ENCODE peak calls at places on chromosomes 1 and 21, in five cellular contexts. G is neuronal stem cell, S is Karpas-422, H is endothelial cell of umbilical vein, K is DND-41. L is an unnamed sample.

GRCh38 chr1:85421179-85421578 is 43.8 kb downstream of the DDAH1 start:
- DNase-seq in G (no peak), S (peak), H (no peak), K (no peak), L (no peak)

GRCh38 chr1:1181129-1181937 is 7.7 kb downstream of the TTLL10 start:
- DNase-seq in G (no peak), S (no peak), H (no peak), K (no peak), L (no peak)

GRCh38 chr1:118788372-118788955 is 199.7 kb downstream of the TBX15 start:
- DNase-seq in G (no peak), S (no peak), H (no peak), K (no peak), L (peak)

GRCh38 chr1:38084700-38085099 is 38.1 kb upstream of the POU3F1 start:
- DNase-seq in G (no peak), S (no peak), H (no peak), K (no peak), L (no peak)

GRCh38 chr21:46457801-46458314 is 833 bp upstream of the DIP2A start:
- DNase-seq in G (no peak), S (peak), H (peak), K (peak), L (peak)

GRCh38 chr1:156493154-156493631 is 7.4 kb downstream of the MEF2D start:
- DNase-seq in G (no peak), S (peak), H (no peak), K (no peak), L (no peak)

GRCh38 chr1:106277786-106278185 is 778.7 kb upstream of the PRMT6 start:
- DNase-seq in G (no peak), S (no peak), H (no peak), K (no peak), L (no peak)

GRCh38 chr21:45409466-45410150 is 4.6 kb downstream of the COL18A1 start:
- DNase-seq in G (no peak), S (no peak), H (no peak), K (no peak), L (no peak)

GRCh38 chr1:154405762-154406571 is 824 bp downstream of the IL6R start:
- DNase-seq in G (peak), S (peak), H (peak), K (no peak), L (peak)

DNA sequence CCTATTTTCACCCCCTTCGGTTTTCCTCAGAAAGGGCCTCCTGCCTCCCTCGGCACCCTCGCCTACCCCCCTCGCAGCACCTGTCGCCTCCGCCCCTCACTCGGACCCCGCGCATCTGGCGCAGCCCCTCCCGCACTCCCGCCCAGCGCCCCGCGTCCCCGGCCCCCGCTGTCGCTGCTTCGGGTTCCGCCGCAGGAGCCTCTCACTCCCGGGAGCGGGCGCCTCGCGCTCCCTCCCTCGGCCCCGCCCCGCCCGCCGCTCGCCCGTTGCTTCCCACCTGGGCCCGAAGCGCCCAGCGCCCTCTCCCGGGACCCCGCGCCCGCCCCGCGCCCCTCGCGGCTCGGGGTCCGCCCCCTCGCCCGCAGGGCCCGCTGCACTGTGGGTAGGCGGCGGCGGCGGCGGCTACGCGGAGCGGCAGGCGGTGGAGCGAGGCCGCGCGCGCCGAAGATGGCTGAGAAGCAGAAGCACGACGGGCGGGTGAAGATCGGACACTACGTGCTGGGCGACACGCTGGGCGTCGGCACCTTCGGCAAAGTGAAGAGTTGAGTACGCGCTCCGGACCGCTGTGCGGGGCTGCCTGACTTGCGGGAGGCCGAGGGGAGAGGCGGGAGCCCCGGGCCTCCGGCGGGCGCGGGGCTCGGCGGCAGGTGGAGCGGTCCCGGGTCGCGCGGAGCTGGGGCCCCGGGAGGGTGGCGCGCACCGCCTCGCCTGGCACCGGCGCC is at the start of gene PRKAA2:
- DNase-seq in G (peak), S (no peak), H (peak), K (no peak), L (peak)
- H2AFZ ChIP-seq in G (peak), S (no peak), H (peak), K (no peak), L (peak)

GRCh38 chr21:42970946-42971653 is 3.3 kb upstream of the PKNOX1 start:
- DNase-seq in G (no peak), S (no peak), H (no peak), K (no peak), L (no peak)
- H3K4me3 ChIP-seq in G (no peak), S (no peak), H (no peak), K (no peak), L (no peak)

GRCh38 chr1:182863940-182864339 is 24.8 kb downstream of the DHX9 start:
- DNase-seq in G (no peak), S (no peak), H (no peak), K (no peak), L (no peak)
- H2AFZ ChIP-seq in G (no peak), S (no peak), H (no peak), K (no peak), L (no peak)

DNA sequence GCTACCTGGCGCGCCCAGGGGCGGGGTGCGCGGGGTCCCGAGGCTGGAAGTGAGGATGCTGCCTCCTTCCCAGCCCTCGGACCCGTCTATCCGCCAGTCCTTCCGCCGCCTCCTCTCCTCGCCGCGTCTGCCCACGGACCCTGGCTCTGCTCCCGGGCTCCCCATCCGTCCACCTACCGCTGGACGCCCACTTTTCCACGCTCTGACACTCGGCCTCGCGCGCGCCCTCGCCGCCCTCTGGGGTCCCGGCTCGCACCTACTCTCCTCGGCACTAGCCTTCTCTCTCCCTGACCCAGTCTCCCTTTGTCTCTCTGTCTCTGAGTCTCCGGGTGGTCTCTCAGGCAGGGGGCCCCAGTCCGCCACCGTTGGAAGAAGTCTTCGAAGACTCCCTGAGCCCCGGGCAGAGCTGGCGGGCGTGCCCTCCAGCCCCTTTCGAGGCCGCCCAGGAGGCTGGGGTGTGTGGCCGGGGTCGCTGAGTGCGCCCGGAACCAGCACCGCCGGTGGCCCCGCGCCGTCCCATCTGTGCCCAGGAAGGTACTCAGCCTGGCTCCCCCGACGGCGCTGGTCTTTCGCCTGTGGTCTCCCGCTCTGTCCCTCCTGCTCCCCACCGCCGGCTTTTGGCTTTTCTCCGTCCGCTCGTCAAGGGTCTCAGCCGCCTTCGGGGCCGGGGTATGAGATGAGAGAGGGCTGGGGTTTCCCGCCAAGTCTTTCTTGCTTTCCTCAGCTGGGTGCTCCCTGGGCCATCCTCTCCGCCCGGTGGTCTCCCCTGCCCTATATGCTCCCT is 610 bp downstream of the DRAXIN start:
- DNase-seq in G (no peak), S (no peak), H (no peak), K (no peak), L (no peak)
- H3K4me3 ChIP-seq in G (peak), S (no peak), H (no peak), K (peak), L (no peak)

DNA sequence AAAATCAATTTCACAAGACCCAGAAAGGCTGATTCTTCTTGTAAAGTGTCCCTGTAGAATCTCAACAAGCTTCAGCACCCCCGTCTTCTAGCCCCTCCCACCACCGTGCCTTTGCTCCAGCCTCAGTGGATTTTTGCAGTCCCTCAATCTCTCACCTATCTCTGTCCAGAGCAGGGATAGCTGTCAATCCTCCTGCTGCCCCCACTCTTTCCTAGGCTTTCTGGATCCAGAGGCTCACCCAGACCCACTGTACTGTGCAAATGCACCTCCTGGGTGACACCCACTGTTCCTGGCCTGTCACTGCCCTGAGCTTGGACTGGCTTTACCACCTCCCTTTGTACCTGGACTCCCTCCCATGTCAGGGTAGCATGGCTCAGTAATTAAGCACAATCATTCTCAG is 60.7 kb downstream of the C1orf94 start:
- DNase-seq in G (no peak), S (no peak), H (no peak), K (no peak), L (no peak)
- H2AFZ ChIP-seq in G (no peak), S (no peak), H (no peak), K (no peak), L (no peak)

L was measured in PC-3.